ENCODE peak calls at places on chromosomes 16 and 17, in nine cellular contexts. U is thyroid gland, B is A549, V is GM12878, G is lower leg skin, O is esophagus squamous epithelium, C is HCT116, K is heart left ventricle, J is gastrocnemius medialis. E is an unnamed sample.

GRCh38 chr17:28536532-28537218 is 15.7 kb downstream of the UNC119 start:
- DNase-seq in K (peak; percentile 19), G (no peak), O (no peak), V (no peak), U (no peak), B (no peak), J (no peak), C (no peak), E (no peak)

GRCh38 chr16:11851301-11852091 is at the start of gene RSL1D1:
- DNase-seq in J (peak; percentile 85), B (peak; percentile 97), O (peak; percentile 34), G (peak; percentile 98), K (peak; percentile 95), V (peak; percentile 87), C (peak; percentile 84), U (peak; percentile 88), E (peak; percentile 92)

GRCh38 chr16:52528393-52529080 is 18.4 kb downstream of the TOX3 start:
- DNase-seq in O (no peak), C (no peak), J (no peak), K (no peak), B (no peak), U (peak; percentile 82), V (no peak), G (no peak), E (no peak)

GRCh38 chr16:819336-819735 is 18.8 kb upstream of the GNG13 start:
- DNase-seq in C (no peak), K (no peak), B (no peak), U (no peak), V (no peak), G (no peak), J (no peak), O (no peak), E (no peak)

GRCh38 chr16:2611499-2611862 is 70.8 kb upstream of the KCTD5 start:
- DNase-seq in O (no peak), V (no peak), K (no peak), B (no peak), C (no peak), J (no peak), U (no peak), G (peak; percentile 40), E (no peak)

GRCh38 chr16:56824335-56824734 is 40.7 kb upstream of the SLC12A3 start:
- DNase-seq in C (no peak), O (no peak), G (no peak), V (no peak), B (peak; percentile 39), J (no peak), U (peak; percentile 74), K (no peak), E (no peak)

GRCh38 chr16:57041182-57042156 is 50.9 kb upstream of the CPNE2 start:
- DNase-seq in V (peak; percentile 79), J (no peak), O (no peak), G (no peak), C (no peak), B (no peak), K (no peak), U (peak; percentile 25), E (no peak)

GRCh38 chr17:6574689-6575595 is 18.6 kb upstream of the PITPNM3 start:
- DNase-seq in G (peak; percentile 86), C (no peak), K (no peak), V (peak; percentile 40), O (no peak), U (peak; percentile 57), B (no peak), J (no peak), E (no peak)

GRCh38 chr16:11152677-11153321 is 103.2 kb downstream of the SOCS1 start:
- DNase-seq in G (no peak), O (no peak), J (no peak), V (no peak), U (no peak), K (no peak), B (no peak), C (no peak), E (no peak)

GRCh38 chr16:78896280-78896679 is 704.3 kb downstream of the MAF start:
- DNase-seq in B (no peak), V (no peak), G (no peak), O (no peak), U (no peak), J (no peak), C (no peak), K (no peak), E (no peak)

GRCh38 chr17:74990581-74991105 is 3.2 kb downstream of the CDR2L start:
- DNase-seq in B (no peak), U (no peak), C (no peak), G (no peak), O (no peak), K (no peak), V (no peak), J (no peak), E (no peak)

GRCh38 chr16:66486773-66487579 is 59.9 kb downstream of the BEAN1 start:
- DNase-seq in C (no peak), V (no peak), U (peak; percentile 53), B (no peak), J (no peak), K (no peak), G (peak; percentile 83), O (no peak), E (peak; percentile 50)

GRCh38 chr16:20903116-20903888 is 2.7 kb downstream of the LYRM1 start:
- DNase-seq in O (no peak), V (no peak), B (no peak), J (no peak), G (no peak), K (no peak), U (no peak), C (no peak), E (no peak)

GRCh38 chr16:54185045-54185444 is 101.5 kb downstream of the IRX3 start:
- DNase-seq in C (no peak), B (no peak), U (no peak), K (no peak), J (no peak), V (no peak), G (no peak), O (no peak), E (no peak)

GRCh38 chr17:16415031-16415924 is at the start of gene TRPV2:
- DNase-seq in O (no peak), K (peak; percentile 82), J (no peak), C (no peak), B (peak; percentile 55), G (no peak), V (peak; percentile 60), U (no peak), E (no peak)

GRCh38 chr17:49334744-49335512 is 27.1 kb downstream of the ZNF652 start:
- DNase-seq in B (no peak), C (no peak), J (no peak), O (no peak), V (no peak), K (no peak), U (peak; percentile 12), G (no peak), E (no peak)

GRCh38 chr16:3954411-3954921 is 74.0 kb upstream of the CREBBP start:
- DNase-seq in J (no peak), O (no peak), U (peak; percentile 94), G (no peak), B (no peak), V (no peak), K (no peak), C (no peak), E (no peak)

GRCh38 chr17:27747462-27748359 is 52.6 kb downstream of the NOS2 start:
- DNase-seq in G (peak; percentile 60), V (no peak), J (no peak), U (no peak), C (peak; percentile 23), K (no peak), O (no peak), B (no peak), E (no peak)

GRCh38 chr17:8162232-8162996 is at the start of gene VAMP2:
- DNase-seq in O (no peak), C (no peak), G (peak; percentile 97), J (no peak), U (peak; percentile 86), K (peak; percentile 91), V (no peak), B (peak; percentile 56), E (no peak)

GRCh38 chr17:45836047-45837044 is 8.3 kb upstream of the SPPL2C start:
- DNase-seq in C (no peak), O (no peak), G (no peak), U (no peak), V (no peak), J (no peak), K (peak; percentile 33), B (no peak), E (no peak)

GRCh38 chr16:4792951-4793513 is 2.1 kb upstream of the SMIM22 start:
- DNase-seq in G (no peak), V (no peak), K (no peak), C (no peak), O (no peak), J (no peak), U (no peak), B (no peak), E (no peak)

GRCh38 chr17:41665566-41666335 is 22.9 kb upstream of the EIF1 start:
- DNase-seq in U (peak; percentile 92), J (peak; percentile 62), V (peak; percentile 67), O (peak; percentile 30), B (peak; percentile 100), K (peak; percentile 95), G (peak; percentile 97), C (peak; percentile 66), E (peak; percentile 93)
- TF ChIP-seq POLR2A in U (no peak), J (peak; percentile 43), V (peak; percentile 66), O (peak; percentile 35), B (peak; percentile 74), K (peak; percentile 57), G (no peak), C (peak; percentile 30), E (peak; percentile 46)

GRCh38 chr17:4948997-4949320 is 629 bp upstream of the PFN1 start:
- DNase-seq in J (peak; percentile 71), O (no peak), B (no peak), V (no peak), U (peak; percentile 85), C (peak; percentile 64), K (peak; percentile 92), G (peak; percentile 96), E (peak; percentile 89)
- TF ChIP-seq POLR2A in J (peak; percentile 15), O (peak; percentile 65), B (peak; percentile 64), V (no peak), U (peak; percentile 39), C (peak; percentile 66), K (peak; percentile 62), G (no peak), E (no peak)

GRCh38 chr17:64378890-64379354 is 11.7 kb downstream of the PECAM1 start:
- DNase-seq in V (peak; percentile 72), G (no peak), K (no peak), C (no peak), O (no peak), U (no peak), J (no peak), B (no peak), E (no peak)
- TF ChIP-seq POLR2A in V (no peak), G (no peak), K (no peak), C (no peak), O (no peak), U (no peak), J (no peak), B (no peak), E (no peak)

GRCh38 chr16:69298261-69298660 is 12.9 kb upstream of the VPS4A start:
- DNase-seq in J (no peak), U (no peak), G (no peak), K (no peak), B (no peak), O (no peak), C (no peak), V (no peak), E (no peak)

GRCh38 chr16:69293401-69293800 is 17.7 kb upstream of the VPS4A start:
- DNase-seq in V (no peak), O (no peak), B (no peak), C (no peak), U (no peak), J (no peak), G (no peak), K (no peak), E (no peak)

GRCh38 chr16:69294051-69294450 is 17.1 kb upstream of the VPS4A start:
- DNase-seq in B (no peak), G (no peak), V (no peak), C (no peak), O (no peak), J (no peak), K (no peak), U (no peak), E (no peak)
- TF ChIP-seq POLR2A in B (no peak), G (no peak), V (no peak), C (no peak), O (no peak), J (no peak), K (no peak), U (no peak), E (no peak)

E was measured in H54.